ENCODE peak calls at places on chromosomes 1 and 21, in five cellular contexts. D, H, F, V and L are unnamed samples.

GRCh38 chr1:39919545-39919944 is 17.8 kb upstream of the MYCL start:
- DNase-seq in D (no peak), H (no peak), F (peak; percentile 13), V (peak; percentile 75), L (no peak)

GRCh38 chr21:42820513-42821465 is 58.5 kb downstream of the WDR4 start:
- DNase-seq in F (no peak), D (no peak), V (no peak), H (no peak), L (no peak)

GRCh38 chr1:29820401-29820800 is 584.1 kb downstream of the PTPRU start:
- DNase-seq in V (no peak), F (no peak), H (no peak), D (no peak), L (no peak)

GRCh38 chr1:44025816-44026215 is 5.4 kb downstream of the SLC6A9 start:
- DNase-seq in H (no peak), F (no peak), D (no peak), V (no peak), L (no peak)

GRCh38 chr1:170685166-170685565 is 21.2 kb downstream of the PRRX1 start:
- DNase-seq in V (no peak), H (no peak), F (no peak), D (no peak), L (no peak)

GRCh38 chr1:8844421-8845063 is 27.1 kb upstream of the RERE start:
- DNase-seq in D (peak; percentile 84), H (no peak), F (no peak), V (peak; percentile 46), L (no peak)

GRCh38 chr1:33296824-33297223 is 24.1 kb downstream of the A3GALT2 start:
- DNase-seq in H (no peak), V (no peak), F (no peak), D (no peak), L (no peak)

GRCh38 chr1:243497939-243498681 is 242.3 kb downstream of the SDCCAG8 start:
- DNase-seq in D (no peak), F (no peak), V (no peak), H (no peak), L (no peak)

GRCh38 chr1:114083186-114083585 is 70.5 kb downstream of the SYT6 start:
- DNase-seq in V (no peak), F (no peak), D (no peak), H (no peak), L (no peak)